ENCODE peak calls at places on chromosomes 5 and 9, in four cellular contexts. G is H9; K is heart left ventricle; S is effector memory CD4-positive, alpha-beta T cell. N is an unnamed sample. For H3K4me1, the result is how much of the 10 kb centered on the place peaks cover.

GRCh38 chr5:33612386-33612785 is 171.6 kb downstream of the TARS1 start:
- DNase-seq in G (no peak), K (no peak), S (no peak), N (no peak)

GRCh38 chr9:37100750-37101149 is 19.6 kb upstream of the ZCCHC7 start:
- DNase-seq in G (no peak), K (no peak), S (no peak), N (no peak)

GRCh38 chr9:131403493-131403773 is 9.5 kb downstream of the PRRC2B start:
- DNase-seq in G (no peak), K (no peak), S (no peak), N (no peak)

GRCh38 chr9:136512651-136513066 is 29.8 kb upstream of the SEC16A start:
- DNase-seq in G (peak), K (no peak), S (no peak), N (no peak)

GRCh38 chr9:83062653-83063527 is at the start of gene RASEF:
- DNase-seq in G (peak), K (no peak), S (no peak), N (no peak)

GRCh38 chr5:83036991-83037390 is 40.2 kb downstream of the TMEM167A start:
- DNase-seq in G (no peak), K (no peak), S (no peak), N (no peak)

GRCh38 chr9:89461302-89461701 is 36.6 kb downstream of the SEMA4D start:
- DNase-seq in G (no peak), K (no peak), S (no peak), N (peak)

GRCh38 chr9:121676916-121677315 is 25.5 kb downstream of the DAB2IP start:
- DNase-seq in G (no peak), K (no peak), S (no peak), N (no peak)

GRCh38 chr5:97192580-97193421 is 9.8 kb upstream of the RIOK2 start:
- DNase-seq in G (peak), K (no peak), S (no peak), N (no peak)

GRCh38 chr5:140967226-140967893 is 1.1 kb downstream of the PCDHAC2 start:
- DNase-seq in G (peak), K (no peak), S (no peak), N (no peak)

GRCh38 chr5:159341914-159342313 is 11.6 kb upstream of the IL12B start:
- DNase-seq in G (no peak), K (peak), S (peak), N (peak)

GRCh38 chr9:121321039-121321503 is 49.0 kb downstream of the STOM start:
- DNase-seq in G (no peak), K (no peak), S (peak), N (no peak)

GRCh38 chr9:8564960-8565359 is 765.4 kb upstream of the DMAC1 start:
- DNase-seq in G (no peak), K (no peak), S (no peak), N (no peak)

GRCh38 chr9:114732842-114733241 is 50.9 kb upstream of the TEX48 start:
- DNase-seq in G (no peak), K (no peak), S (no peak), N (no peak)

GRCh38 chr5:165209101-165209727 is 1703.8 kb downstream of the MAT2B start:
- DNase-seq in G (no peak), K (no peak), S (no peak), N (no peak)

GRCh38 chr5:100469780-100470179 is 65.4 kb upstream of the FAM174A start:
- DNase-seq in G (no peak), K (no peak), S (no peak), N (no peak)

GRCh38 chr5:37838152-37838932 is 1.5 kb downstream of the GDNF start:
- DNase-seq in G (peak), K (no peak), S (no peak), N (no peak)

GRCh38 chr5:1214163-1214935 is 10.8 kb upstream of the SLC6A18 start:
- DNase-seq in G (no peak), K (no peak), S (no peak), N (peak)

GRCh38 chr5:14908195-14908594 is 36.6 kb upstream of the ANKH start:
- DNase-seq in G (no peak), K (peak), S (no peak), N (no peak)

GRCh38 chr5:34930527-34930844 is 1.1 kb downstream of the DNAJC21 start:
- DNase-seq in G (no peak), K (no peak), S (no peak), N (no peak)

GRCh38 chr9:89755835-89756234 is 151.0 kb downstream of the GADD45G start:
- DNase-seq in G (no peak), K (peak), S (no peak), N (no peak)

GRCh38 chr5:170788626-170789304 is 5.2 kb downstream of the GABRP start:
- DNase-seq in G (no peak), K (no peak), S (no peak), N (no peak)

GRCh38 chr5:134510970-134511795 is 14.3 kb upstream of the JADE2 start:
- DNase-seq in G (peak), K (no peak), S (no peak), N (peak)

GRCh38 chr5:151772029-151772867 is 494 bp downstream of the G3BP1 start:
- DNase-seq in G (peak), K (peak), S (peak), N (peak)

GRCh38 chr5:112121268-112121667 is 297.8 kb downstream of the EPB41L4A start:
- DNase-seq in G (no peak), K (no peak), S (no peak), N (no peak)

GRCh38 chr9:88313364-88314220 is 74.7 kb upstream of the SPIN1 start:
- DNase-seq in G (peak), K (no peak), S (no peak), N (peak)

GRCh38 chr5:125043781-125044391 is 297.4 kb upstream of the ZNF608 start:
- DNase-seq in G (no peak), K (peak), S (no peak), N (no peak)

GRCh38 chr9:135908334-135909204 is 1.2 kb upstream of the CAMSAP1 start:
- DNase-seq in G (no peak), K (no peak), S (no peak), N (peak)

DNA sequence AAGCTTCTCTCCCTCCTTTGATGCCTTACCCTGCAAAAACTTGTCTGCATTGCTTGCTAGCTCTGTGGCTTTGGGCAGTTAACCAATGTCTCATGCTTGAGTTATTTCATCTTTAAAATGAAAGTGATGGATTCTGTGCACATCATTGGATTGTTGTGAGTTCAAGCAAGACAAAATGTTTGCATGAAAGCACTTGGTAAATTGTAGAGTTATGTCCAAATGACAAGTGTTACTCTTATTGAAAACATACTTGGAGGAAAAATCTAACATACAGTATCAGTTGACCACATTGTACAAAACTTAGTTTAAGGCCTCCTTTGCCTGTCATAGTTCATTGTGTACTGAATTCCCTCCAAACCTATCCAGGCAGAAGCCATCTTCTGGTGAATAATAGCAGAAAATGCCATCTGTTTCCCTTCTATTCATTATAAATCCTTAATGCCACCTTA is 30.0 kb downstream of the TGFBR1 start:
- DNase-seq in G (no peak), K (no peak), S (no peak), N (no peak)
- H3K4me1 ChIP-seq in G (under half), K (under half), S (under half), N (under half)

GRCh38 chr5:142979636-142980035 is 209.5 kb downstream of the ARHGAP26 start:
- DNase-seq in G (peak), K (no peak), S (no peak), N (no peak)

GRCh38 chr5:142978726-142979125 is 208.5 kb downstream of the ARHGAP26 start:
- DNase-seq in G (no peak), K (no peak), S (no peak), N (no peak)

GRCh38 chr5:142977363-142978051 is 207.3 kb downstream of the ARHGAP26 start:
- DNase-seq in G (no peak), K (no peak), S (peak), N (no peak)

GRCh38 chr5:142976861-142977260 is 206.7 kb downstream of the ARHGAP26 start:
- DNase-seq in G (no peak), K (no peak), S (no peak), N (no peak)

GRCh38 chr5:142978252-142978651 is 208.1 kb downstream of the ARHGAP26 start:
- DNase-seq in G (no peak), K (no peak), S (no peak), N (no peak)
- H3K4me1 ChIP-seq in G (under half), K (under half), S (under half), N (under half)

DNA sequence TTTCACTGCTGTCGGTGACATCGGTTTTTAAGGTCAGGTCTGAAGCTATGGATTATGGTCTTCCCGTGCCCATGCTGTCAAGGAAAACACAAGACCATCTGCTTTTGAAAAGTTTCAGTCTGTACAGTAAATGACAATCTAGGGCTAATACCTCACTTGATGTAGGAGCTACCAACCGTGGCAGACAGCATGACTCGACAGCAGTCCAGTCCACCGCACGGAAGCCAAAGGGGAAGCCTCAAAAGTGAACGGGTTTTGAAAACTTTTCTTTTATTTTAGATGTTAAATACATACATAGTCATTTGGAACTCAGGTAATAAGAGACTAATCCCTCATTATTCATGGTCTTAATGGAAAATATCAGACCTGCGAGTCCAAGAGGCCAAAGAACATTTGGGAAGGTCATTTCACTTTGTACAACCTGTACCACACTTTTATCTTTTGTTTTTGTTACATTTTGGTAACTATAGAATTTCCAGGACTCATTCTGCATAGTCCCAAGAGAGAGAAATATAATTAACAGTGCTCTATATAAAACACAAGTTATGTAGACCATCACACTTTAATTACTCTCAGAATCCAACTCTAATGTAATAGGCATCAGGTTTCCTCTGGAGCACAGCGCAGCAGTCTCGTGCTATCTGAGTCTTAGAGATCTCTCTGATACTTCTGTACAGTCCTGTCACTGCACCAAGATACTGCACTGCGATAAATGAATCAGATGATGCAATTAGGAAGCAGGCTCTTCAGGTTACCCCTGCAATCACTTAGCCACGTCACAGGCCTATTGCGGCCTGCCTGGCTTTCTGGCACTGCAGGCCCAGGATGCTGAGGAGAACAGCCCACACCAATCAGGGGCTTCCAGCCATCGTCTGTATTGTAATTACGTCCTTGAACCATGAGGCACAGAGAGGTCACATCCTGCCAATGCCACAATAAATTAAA is 184.8 kb downstream of the FANCC start:
- DNase-seq in G (no peak), K (no peak), S (no peak), N (no peak)
- H3K4me1 ChIP-seq in G (under half), K (under half), S (under half), N (under half)

GRCh38 chr5:80189701-80190100 is 66.1 kb downstream of the SERINC5 start:
- DNase-seq in G (no peak), K (no peak), S (no peak), N (no peak)

GRCh38 chr5:80191991-80192398 is 63.9 kb downstream of the SERINC5 start:
- DNase-seq in G (peak), K (peak), S (no peak), N (no peak)

GRCh38 chr5:80192507-80193241 is 63.2 kb downstream of the SERINC5 start:
- DNase-seq in G (no peak), K (peak), S (no peak), N (no peak)

GRCh38 chr5:80191397-80191796 is 64.5 kb downstream of the SERINC5 start:
- DNase-seq in G (no peak), K (no peak), S (no peak), N (no peak)

GRCh38 chr5:80190960-80191359 is 64.9 kb downstream of the SERINC5 start:
- DNase-seq in G (no peak), K (no peak), S (no peak), N (no peak)
- H3K4me1 ChIP-seq in G (under half), K (half or more), S (half or more), N (under half)